ENCODE peak calls at places on chromosome 22, in five cellular contexts. One of them, this sample, is unnamed.

GRCh38 chr22:36737776-36738175 is 34.2 kb upstream of the CACNG2 start:
- DNase-seq in cardiac muscle cell: no peak
- DNase-seq in A549: no peak
- DNase-seq in fibroblast of lung: no peak
- DNase-seq in IMR-90: no peak
- DNase-seq in this sample: no peak

GRCh38 chr22:46352691-46353386 is 17.3 kb downstream of the TRMU start:
- DNase-seq in cardiac muscle cell: no peak
- DNase-seq in A549: peak
- DNase-seq in fibroblast of lung: peak
- DNase-seq in IMR-90: peak
- DNase-seq in this sample: peak

GRCh38 chr22:30872282-30873041 is 96.1 kb downstream of the MORC2 start:
- DNase-seq in cardiac muscle cell: no peak
- DNase-seq in A549: no peak
- DNase-seq in fibroblast of lung: no peak
- DNase-seq in IMR-90: no peak
- DNase-seq in this sample: no peak

GRCh38 chr22:26751217-26751616 is 93.8 kb downstream of the MIAT start:
- DNase-seq in cardiac muscle cell: no peak
- DNase-seq in A549: peak
- DNase-seq in fibroblast of lung: peak
- DNase-seq in IMR-90: no peak
- DNase-seq in this sample: no peak

GRCh38 chr22:40499187-40499753 is 128.9 kb downstream of the SGSM3 start:
- DNase-seq in cardiac muscle cell: no peak
- DNase-seq in A549: peak
- DNase-seq in fibroblast of lung: peak
- DNase-seq in IMR-90: peak
- DNase-seq in this sample: peak

GRCh38 chr22:48972979-48973693 is 854.5 kb downstream of the BRD1 start:
- DNase-seq in cardiac muscle cell: no peak
- DNase-seq in A549: no peak
- DNase-seq in fibroblast of lung: no peak
- DNase-seq in IMR-90: no peak
- DNase-seq in this sample: no peak

GRCh38 chr22:26394787-26395186 is 34.3 kb upstream of the ASPHD2 start:
- DNase-seq in cardiac muscle cell: no peak
- DNase-seq in A549: no peak
- DNase-seq in fibroblast of lung: no peak
- DNase-seq in IMR-90: no peak
- DNase-seq in this sample: no peak

GRCh38 chr22:29093980-29094379 is 21.1 kb downstream of the KREMEN1 start:
- DNase-seq in cardiac muscle cell: no peak
- DNase-seq in A549: no peak
- DNase-seq in fibroblast of lung: peak
- DNase-seq in IMR-90: no peak
- DNase-seq in this sample: peak

GRCh38 chr22:46528121-46528610 is 9.3 kb downstream of the CELSR1 start:
- DNase-seq in cardiac muscle cell: no peak
- DNase-seq in A549: peak
- DNase-seq in fibroblast of lung: peak
- DNase-seq in IMR-90: peak
- DNase-seq in this sample: no peak

GRCh38 chr22:37749831-37750595 is 53.2 kb downstream of the TRIOBP start:
- DNase-seq in cardiac muscle cell: peak
- DNase-seq in A549: no peak
- DNase-seq in fibroblast of lung: peak
- DNase-seq in IMR-90: peak
- DNase-seq in this sample: peak

GRCh38 chr22:22752556-22753477 is 108.4 kb downstream of the GGTLC2 start:
- DNase-seq in cardiac muscle cell: no peak
- DNase-seq in A549: no peak
- DNase-seq in fibroblast of lung: no peak
- DNase-seq in IMR-90: peak
- DNase-seq in this sample: peak

GRCh38 chr22:45868586-45869443 is 108.1 kb downstream of the WNT7B start:
- DNase-seq in cardiac muscle cell: no peak
- DNase-seq in A549: no peak
- DNase-seq in fibroblast of lung: no peak
- DNase-seq in IMR-90: no peak
- DNase-seq in this sample: no peak

GRCh38 chr22:48500481-48501230 is 1327.0 kb downstream of the BRD1 start:
- DNase-seq in cardiac muscle cell: no peak
- DNase-seq in A549: no peak
- DNase-seq in fibroblast of lung: peak
- DNase-seq in IMR-90: no peak
- DNase-seq in this sample: no peak

GRCh38 chr22:35622132-35622913 is 5.2 kb upstream of the MB start:
- DNase-seq in cardiac muscle cell: peak
- DNase-seq in A549: no peak
- DNase-seq in fibroblast of lung: no peak
- DNase-seq in IMR-90: no peak
- DNase-seq in this sample: no peak

GRCh38 chr22:30611197-30611596 is 4.2 kb downstream of the TCN2 start:
- DNase-seq in cardiac muscle cell: no peak
- DNase-seq in A549: no peak
- DNase-seq in fibroblast of lung: no peak
- DNase-seq in IMR-90: peak
- DNase-seq in this sample: no peak

GRCh38 chr22:30861131-30861530 is 107.4 kb downstream of the MORC2 start:
- DNase-seq in cardiac muscle cell: no peak
- DNase-seq in A549: no peak
- DNase-seq in fibroblast of lung: no peak
- DNase-seq in IMR-90: no peak
- DNase-seq in this sample: no peak

GRCh38 chr22:30290679-30291333 is 1.5 kb upstream of the CASTOR1 start:
- DNase-seq in cardiac muscle cell: peak
- DNase-seq in A549: no peak
- DNase-seq in fibroblast of lung: peak
- DNase-seq in IMR-90: peak
- DNase-seq in this sample: peak

GRCh38 chr22:47282366-47282765 is 519.9 kb downstream of the TBC1D22A start:
- DNase-seq in cardiac muscle cell: no peak
- DNase-seq in A549: no peak
- DNase-seq in fibroblast of lung: no peak
- DNase-seq in IMR-90: no peak
- DNase-seq in this sample: no peak

GRCh38 chr22:44335903-44336803 is 23.4 kb upstream of the SHISAL1 start:
- DNase-seq in cardiac muscle cell: no peak
- DNase-seq in A549: no peak
- DNase-seq in fibroblast of lung: no peak
- DNase-seq in IMR-90: no peak
- DNase-seq in this sample: no peak

GRCh38 chr22:31248138-31248745 is 36.1 kb downstream of the LIMK2 start:
- DNase-seq in cardiac muscle cell: peak
- DNase-seq in A549: no peak
- DNase-seq in fibroblast of lung: peak
- DNase-seq in IMR-90: peak
- DNase-seq in this sample: peak

GRCh38 chr22:42680648-42681047 is 31.5 kb upstream of the CYB5R3 start:
- DNase-seq in cardiac muscle cell: no peak
- DNase-seq in A549: peak
- DNase-seq in fibroblast of lung: peak
- DNase-seq in IMR-90: peak
- DNase-seq in this sample: peak

GRCh38 chr22:47631571-47632102 is 869.2 kb downstream of the TBC1D22A start:
- DNase-seq in cardiac muscle cell: no peak
- DNase-seq in A549: no peak
- DNase-seq in fibroblast of lung: no peak
- DNase-seq in IMR-90: no peak
- DNase-seq in this sample: no peak

GRCh38 chr22:39016592-39016991 is 2.5 kb downstream of the APOBEC3C start:
- DNase-seq in cardiac muscle cell: no peak
- DNase-seq in A549: no peak
- DNase-seq in fibroblast of lung: no peak
- DNase-seq in IMR-90: no peak
- DNase-seq in this sample: no peak

GRCh38 chr22:20218320-20218872 is 49.7 kb downstream of the RTN4R start:
- DNase-seq in cardiac muscle cell: no peak
- DNase-seq in A549: no peak
- DNase-seq in fibroblast of lung: no peak
- DNase-seq in IMR-90: no peak
- DNase-seq in this sample: no peak

GRCh38 chr22:39117585-39118191 is 20.6 kb downstream of the APOBEC3H start:
- DNase-seq in cardiac muscle cell: peak
- DNase-seq in A549: peak
- DNase-seq in fibroblast of lung: peak
- DNase-seq in IMR-90: peak
- DNase-seq in this sample: peak

GRCh38 chr22:44391481-44392445 is 79.0 kb upstream of the SHISAL1 start:
- DNase-seq in cardiac muscle cell: no peak
- DNase-seq in A549: no peak
- DNase-seq in fibroblast of lung: no peak
- DNase-seq in IMR-90: no peak
- DNase-seq in this sample: no peak

GRCh38 chr22:37991738-37992442 is 7.5 kb upstream of the SOX10 start:
- DNase-seq in cardiac muscle cell: no peak
- DNase-seq in A549: no peak
- DNase-seq in fibroblast of lung: no peak
- DNase-seq in IMR-90: peak
- DNase-seq in this sample: no peak

GRCh38 chr22:46329616-46330015 is 5.9 kb upstream of the TRMU start:
- DNase-seq in cardiac muscle cell: no peak
- DNase-seq in A549: no peak
- DNase-seq in fibroblast of lung: no peak
- DNase-seq in IMR-90: no peak
- DNase-seq in this sample: no peak

GRCh38 chr22:46391486-46392136 is 56.1 kb downstream of the TRMU start:
- DNase-seq in cardiac muscle cell: no peak
- DNase-seq in A549: no peak
- DNase-seq in fibroblast of lung: no peak
- DNase-seq in IMR-90: no peak
- DNase-seq in this sample: no peak

GRCh38 chr22:20032407-20032991 is 11.6 kb downstream of the TANGO2 start:
- DNase-seq in cardiac muscle cell: no peak
- DNase-seq in A549: no peak
- DNase-seq in fibroblast of lung: no peak
- DNase-seq in IMR-90: no peak
- DNase-seq in this sample: no peak

GRCh38 chr22:27866136-27867091 is 52.6 kb downstream of the PITPNB start:
- DNase-seq in cardiac muscle cell: no peak
- DNase-seq in A549: peak
- DNase-seq in fibroblast of lung: peak
- DNase-seq in IMR-90: peak
- DNase-seq in this sample: peak

GRCh38 chr22:50282361-50283144 is 12.4 kb upstream of the MAPK11 start:
- DNase-seq in cardiac muscle cell: no peak
- DNase-seq in A549: peak
- DNase-seq in fibroblast of lung: peak
- DNase-seq in IMR-90: peak
- DNase-seq in this sample: peak

GRCh38 chr22:50281384-50281760 is 11.2 kb upstream of the MAPK11 start:
- DNase-seq in cardiac muscle cell: no peak
- DNase-seq in A549: no peak
- DNase-seq in fibroblast of lung: no peak
- DNase-seq in IMR-90: no peak
- DNase-seq in this sample: no peak

GRCh38 chr22:50280022-50280707 is 10.0 kb upstream of the MAPK11 start:
- DNase-seq in cardiac muscle cell: no peak
- DNase-seq in A549: no peak
- DNase-seq in fibroblast of lung: no peak
- DNase-seq in IMR-90: no peak
- DNase-seq in this sample: no peak

GRCh38 chr22:50280708-50281383 is 10.7 kb upstream of the MAPK11 start:
- DNase-seq in cardiac muscle cell: no peak
- DNase-seq in A549: no peak
- DNase-seq in fibroblast of lung: no peak
- DNase-seq in IMR-90: no peak
- DNase-seq in this sample: no peak

GRCh38 chr22:50281957-50282356 is 11.8 kb upstream of the MAPK11 start:
- DNase-seq in cardiac muscle cell: no peak
- DNase-seq in A549: no peak
- DNase-seq in fibroblast of lung: peak
- DNase-seq in IMR-90: no peak
- DNase-seq in this sample: no peak
- TF ChIP-seq CTCF in cardiac muscle cell: no peak
- TF ChIP-seq CTCF in A549: no peak
- TF ChIP-seq CTCF in fibroblast of lung: no peak
- TF ChIP-seq CTCF in IMR-90: no peak
- TF ChIP-seq CTCF in this sample: no peak

GRCh38 chr22:23892626-23893445 is 1.3 kb upstream of the MIF start:
- DNase-seq in cardiac muscle cell: no peak
- DNase-seq in A549: no peak
- DNase-seq in fibroblast of lung: no peak
- DNase-seq in IMR-90: no peak
- DNase-seq in this sample: no peak
- H3K4me3 ChIP-seq in cardiac muscle cell: no peak
- H3K4me3 ChIP-seq in A549: no peak
- H3K4me3 ChIP-seq in fibroblast of lung: no peak
- H3K4me3 ChIP-seq in IMR-90: no peak
- H3K4me3 ChIP-seq in this sample: no peak

GRCh38 chr22:32378703-32379272 is 21.1 kb downstream of the RFPL3 start:
- DNase-seq in cardiac muscle cell: peak
- DNase-seq in A549: peak
- DNase-seq in fibroblast of lung: peak
- DNase-seq in IMR-90: peak
- DNase-seq in this sample: peak
- TF ChIP-seq CTCF in cardiac muscle cell: peak
- TF ChIP-seq CTCF in A549: peak
- TF ChIP-seq CTCF in fibroblast of lung: peak
- TF ChIP-seq CTCF in IMR-90: peak
- TF ChIP-seq CTCF in this sample: peak

DNA sequence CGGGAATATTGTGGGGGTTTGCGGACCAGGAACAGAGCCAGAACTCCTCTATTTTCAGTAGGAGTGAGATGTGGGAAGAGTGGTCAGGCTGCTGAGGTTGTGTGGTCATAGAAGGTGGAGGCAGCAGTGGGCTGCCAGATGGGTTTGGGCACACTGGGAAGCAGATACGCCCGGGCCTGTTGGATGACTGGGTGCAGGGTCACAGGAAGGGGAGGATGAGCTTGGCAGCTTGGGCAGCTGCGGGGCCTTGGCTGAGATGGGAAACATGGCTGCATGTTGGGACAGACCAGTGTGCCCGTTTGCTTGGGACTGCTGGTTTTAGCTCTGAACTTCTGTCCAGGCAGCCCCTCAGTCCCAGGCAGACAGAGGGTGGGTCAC is 11.4 kb downstream of the SHANK3 start:
- DNase-seq in cardiac muscle cell: no peak
- DNase-seq in A549: no peak
- DNase-seq in fibroblast of lung: no peak
- DNase-seq in IMR-90: no peak
- DNase-seq in this sample: no peak
- H3K4me3 ChIP-seq in cardiac muscle cell: no peak
- H3K4me3 ChIP-seq in A549: no peak
- H3K4me3 ChIP-seq in fibroblast of lung: no peak
- H3K4me3 ChIP-seq in IMR-90: no peak
- H3K4me3 ChIP-seq in this sample: no peak